ENCODE peak calls at places on chromosomes 7 and 10, in four cellular contexts. V is mammary epithelial cell, B is fibroblast of lung, O is H9. X is an unnamed sample.

GRCh38 chr10:92567952-92568600 is 5.8 kb downstream of the IDE start:
- DNase-seq in B (peak; percentile 75), V (peak; percentile 65), O (no peak), X (peak; percentile 32)

GRCh38 chr10:12521423-12521822 is 172.1 kb downstream of the CAMK1D start:
- DNase-seq in V (no peak), B (no peak), O (no peak), X (no peak)

GRCh38 chr10:129936923-129937300 is 27.2 kb downstream of the EBF3 start:
- DNase-seq in B (no peak), O (no peak), V (no peak), X (no peak)

GRCh38 chr7:127252736-127253288 is at the start of gene GRM8:
- DNase-seq in O (peak; percentile 89), V (peak; percentile 30), B (peak; percentile 53), X (peak; percentile 61)

GRCh38 chr7:141785711-141786552 is 4.1 kb upstream of the TAS2R5 start:
- DNase-seq in V (peak; percentile 39), B (peak; percentile 41), O (no peak), X (peak; percentile 71)

GRCh38 chr10:59290448-59290847 is 71.9 kb downstream of the FAM13C start:
- DNase-seq in O (no peak), V (no peak), B (no peak), X (no peak)

GRCh38 chr10:79436066-79436849 is 9.2 kb downstream of the ZCCHC24 start:
- DNase-seq in B (no peak), V (no peak), O (no peak), X (no peak)

GRCh38 chr7:68707146-68707545 is 891.1 kb upstream of the AUTS2 start:
- DNase-seq in B (peak; percentile 34), V (no peak), O (no peak), X (no peak)

GRCh38 chr10:75956624-75957023 is 525.2 kb downstream of the LRMDA start:
- DNase-seq in B (peak; percentile 44), O (no peak), V (peak; percentile 4), X (no peak)

GRCh38 chr10:114308470-114309110 is 69.5 kb downstream of the VWA2 start:
- DNase-seq in B (no peak), V (no peak), O (no peak), X (no peak)

GRCh38 chr10:25934673-25935139 is 677 bp downstream of the MYO3A start:
- DNase-seq in O (peak; percentile 63), B (peak; percentile 6), V (no peak), X (no peak)

GRCh38 chr7:142012825-142013506 is 17.3 kb downstream of the MGAM start:
- DNase-seq in O (peak; percentile 48), V (peak; percentile 47), B (peak; percentile 14), X (no peak)

GRCh38 chr10:86255405-86256251 is 111.0 kb downstream of the GRID1 start:
- DNase-seq in O (peak; percentile 16), B (no peak), V (no peak), X (no peak)

GRCh38 chr10:13219685-13220670 is 14.2 kb downstream of the UCMA start:
- DNase-seq in V (peak; percentile 57), B (peak; percentile 7), O (peak; percentile 64), X (no peak)

GRCh38 chr10:77341055-77341454 is 296.6 kb downstream of the KCNMA1 start:
- DNase-seq in V (no peak), B (no peak), O (no peak), X (no peak)

GRCh38 chr10:12703813-12704212 is 297.7 kb downstream of the CCDC3 start:
- DNase-seq in V (peak; percentile 73), B (peak; percentile 90), O (no peak), X (peak; percentile 72)

GRCh38 chr10:77768046-77768445 is 130.4 kb upstream of the KCNMA1 start:
- DNase-seq in O (no peak), V (no peak), B (no peak), X (no peak)

GRCh38 chr10:109895095-109895818 is 28.1 kb downstream of the XPNPEP1 start:
- DNase-seq in V (no peak), O (peak; percentile 28), B (peak; percentile 94), X (no peak)

GRCh38 chr7:141906285-141906684 is 9.9 kb upstream of the OR9A4 start:
- DNase-seq in V (no peak), B (no peak), O (no peak), X (no peak)

GRCh38 chr7:95871078-95871848 is 98.9 kb downstream of the DYNC1I1 start:
- DNase-seq in O (peak; percentile 45), V (peak; percentile 34), B (peak; percentile 28), X (peak; percentile 72)

GRCh38 chr7:88312061-88312663 is 5.5 kb upstream of the STEAP4 start:
- DNase-seq in V (peak; percentile 64), B (peak; percentile 47), O (no peak), X (no peak)

GRCh38 chr7:128688492-128688891 is 16.4 kb downstream of the GARIN1A start:
- DNase-seq in V (no peak), O (no peak), B (no peak), X (no peak)

GRCh38 chr10:103284170-103284569 is 7.2 kb downstream of the INA start:
- DNase-seq in V (peak; percentile 56), O (no peak), B (no peak), X (no peak)

GRCh38 chr10:129464251-129464650 is 2.8 kb upstream of the MGMT start:
- DNase-seq in B (no peak), V (no peak), O (no peak), X (no peak)

GRCh38 chr7:28029036-28029435 is 151.6 kb downstream of the JAZF1 start:
- DNase-seq in V (no peak), B (peak; percentile 42), O (no peak), X (no peak)

GRCh38 chr10:59222788-59223187 is 46.3 kb downstream of the PHYHIPL start:
- DNase-seq in B (peak; percentile 33), O (no peak), V (no peak), X (no peak)

DNA sequence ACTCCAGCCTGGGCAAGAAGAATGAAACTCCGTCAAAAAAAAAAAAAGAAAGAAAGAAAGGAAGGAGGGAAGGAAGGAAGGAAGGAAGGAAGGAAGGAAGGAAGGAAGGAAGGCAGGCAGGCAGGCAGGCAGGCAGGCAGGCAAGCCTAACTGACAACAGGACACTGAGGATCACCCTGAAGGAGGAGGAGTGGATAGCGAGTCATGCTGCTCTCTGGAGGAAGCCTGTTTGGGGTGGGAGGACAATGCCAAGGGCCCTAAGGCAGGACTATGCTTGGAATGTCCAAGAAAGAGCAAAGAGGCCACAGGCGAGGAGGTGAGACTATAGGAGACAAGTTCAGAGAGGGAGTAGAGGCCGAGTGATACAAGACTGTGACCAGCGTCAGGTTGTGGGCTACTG is 107.0 kb upstream of the PARD3 start:
- DNase-seq in V (no peak), B (no peak), O (no peak), X (no peak)
- H2AFZ ChIP-seq in V (peak overlapping the region; percentile 6), B (no peak overlapping the region), O (no peak overlapping the region), X (no peak overlapping the region)

DNA sequence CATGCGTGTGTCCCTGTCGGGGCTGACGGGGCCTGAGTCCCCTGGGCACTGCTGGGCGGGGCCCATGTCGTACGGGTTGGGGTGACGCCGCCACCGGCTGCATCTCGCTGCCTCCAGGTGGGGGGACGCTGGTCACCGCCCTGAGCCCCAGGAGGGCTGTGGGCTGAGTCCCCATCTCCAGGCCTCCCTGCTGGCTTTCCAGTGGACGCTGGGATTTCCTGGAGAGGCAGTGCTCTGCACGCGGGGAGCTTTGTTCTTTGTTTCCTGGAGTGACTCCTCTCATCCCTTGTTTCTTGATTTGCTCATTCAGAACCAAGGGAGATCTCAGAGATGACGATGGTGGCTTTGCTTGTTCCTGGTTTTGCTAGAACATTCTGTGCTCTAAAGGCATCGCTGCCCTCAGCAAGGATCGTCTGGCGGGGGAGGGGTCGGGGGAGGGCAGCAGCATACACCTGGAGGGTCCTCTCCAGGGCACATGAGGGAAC is 21.0 kb downstream of the PWWP2B start:
- DNase-seq in V (no peak), O (no peak), B (no peak), X (peak; percentile 32)
- H3K4me1 ChIP-seq in V (peaks cover 6% of the 10 kb centered on the region), O (peaks cover 6% of the 10 kb centered on the region), B (peaks cover 10% of the 10 kb centered on the region), X (peaks cover 15% of the 10 kb centered on the region)

DNA sequence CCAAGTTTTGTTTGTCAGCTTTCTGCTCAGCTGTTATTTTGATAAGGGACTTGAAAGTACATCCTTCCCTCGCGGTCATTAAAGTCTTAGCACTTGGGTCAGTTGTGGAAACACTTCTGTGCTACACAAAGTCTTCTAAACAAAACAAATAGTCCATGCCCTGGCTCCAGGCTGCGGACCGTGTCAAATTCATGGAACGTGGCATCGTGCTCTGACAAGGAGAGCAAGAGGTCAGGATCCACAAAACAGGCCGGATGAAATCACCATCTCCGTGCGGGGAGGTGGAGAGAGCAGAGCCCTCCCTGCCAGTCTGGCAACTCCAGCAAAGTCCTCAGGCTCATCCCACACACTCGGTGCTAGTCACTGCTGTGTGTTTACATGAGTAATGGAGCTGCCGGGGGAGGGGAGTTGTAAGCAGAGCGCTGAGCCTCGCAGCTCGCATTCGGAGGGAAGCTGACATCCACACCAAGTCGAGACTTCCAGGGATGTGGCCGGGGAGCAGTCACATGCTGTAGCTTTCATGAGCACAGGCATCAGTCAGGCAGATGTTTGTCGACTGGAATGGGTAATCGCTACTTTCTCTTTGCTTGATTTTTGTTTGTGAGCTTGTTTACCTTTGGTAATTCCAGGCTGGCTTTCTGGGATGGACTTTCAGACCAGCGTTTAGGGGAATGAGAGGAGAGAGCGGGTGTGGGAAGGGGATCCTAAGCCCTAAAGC is 147.6 kb downstream of the ARID5B start:
- DNase-seq in O (peak; percentile 76), B (peak; percentile 99), V (peak; percentile 95), X (peak; percentile 95)
- H2AFZ ChIP-seq in O (no peak overlapping the region), B (no peak overlapping the region), V (peak overlapping the region; percentile 24), X (peak overlapping the region; percentile 53)

DNA sequence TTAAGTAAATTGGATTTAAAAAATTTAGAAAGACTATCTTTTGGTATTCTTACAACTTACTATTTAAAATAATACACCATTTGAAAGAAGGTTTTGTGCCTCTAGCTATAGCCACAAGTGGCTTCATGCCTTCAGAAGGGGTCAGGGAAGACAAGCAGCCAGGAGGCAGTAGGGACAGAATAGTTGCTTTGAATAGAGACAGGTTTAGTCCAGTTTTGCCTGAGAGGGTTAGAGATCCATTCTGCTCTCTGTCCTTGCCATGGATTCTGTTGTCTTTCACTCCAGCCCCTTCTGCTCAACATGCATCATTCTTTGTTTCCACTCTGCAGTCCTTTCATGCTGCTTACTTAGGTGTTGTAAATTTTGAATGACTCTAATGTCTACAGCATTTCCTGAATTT is 60.2 kb downstream of the CNTNAP2 start:
- DNase-seq in O (no peak), V (no peak), B (no peak), X (no peak)
- H3K4me1 ChIP-seq in O (no peaks in the 10 kb centered on the region), V (no peaks in the 10 kb centered on the region), B (no peaks in the 10 kb centered on the region), X (no peaks in the 10 kb centered on the region)

GRCh38 chr10:31660301-31660700 is 268.3 kb downstream of the ARHGAP12 start:
- DNase-seq in B (no peak), V (no peak), O (no peak), X (no peak)

GRCh38 chr10:31652038-31652437 is 276.6 kb downstream of the ARHGAP12 start:
- DNase-seq in V (no peak), B (no peak), O (no peak), X (no peak)

GRCh38 chr10:31656820-31657470 is 271.7 kb downstream of the ARHGAP12 start:
- DNase-seq in V (no peak), B (peak; percentile 31), O (no peak), X (peak; percentile 58)

GRCh38 chr10:31659665-31660064 is 269.0 kb downstream of the ARHGAP12 start:
- DNase-seq in B (no peak), V (no peak), O (no peak), X (no peak)

DNA sequence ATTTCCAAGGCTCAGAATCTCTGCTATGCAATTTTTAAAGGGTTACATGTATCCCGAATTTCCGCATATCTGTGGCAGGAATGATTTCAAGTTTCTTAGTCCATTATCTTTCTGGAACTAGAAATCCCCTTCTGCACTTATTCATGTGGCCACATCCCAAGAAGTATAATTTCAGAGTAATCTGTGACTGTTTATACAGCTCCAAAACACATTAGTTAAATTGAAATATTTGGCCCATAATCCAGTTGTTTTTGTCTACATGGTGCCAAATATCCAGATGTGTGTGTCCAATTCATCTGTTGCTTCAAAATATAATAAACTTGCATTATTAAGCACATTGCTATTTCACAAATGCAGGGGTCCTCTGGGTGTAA is 271.2 kb downstream of the ARHGAP12 start:
- DNase-seq in V (no peak), O (no peak), B (no peak), X (no peak)
- H2AFZ ChIP-seq in V (no peak overlapping the region), O (no peak overlapping the region), B (no peak overlapping the region), X (no peak overlapping the region)